ENCODE peak calls at places on chromosome 16, in five cellular contexts. R is A549, V is DND-41, G is fibroblast of lung, K is heart right ventricle. E is an unnamed sample.

GRCh38 chr16:75566889-75567255 is 693 bp downstream of the GABARAPL2 start:
- DNase-seq in R (no peak), V (peak; percentile 34), G (no peak), K (no peak), E (no peak)

GRCh38 chr16:88681084-88681680 is 5.1 kb downstream of the SNAI3 start:
- DNase-seq in R (peak; percentile 62), V (no peak), G (no peak), K (no peak), E (no peak)

GRCh38 chr16:88907768-88908167 is 41.3 kb upstream of the PABPN1L start:
- DNase-seq in R (peak; percentile 43), V (no peak), G (no peak), K (no peak), E (no peak)

GRCh38 chr16:27520982-27521673 is 28.6 kb downstream of the GTF3C1 start:
- DNase-seq in R (no peak), V (no peak), G (peak; percentile 41), K (peak; percentile 88), E (peak; percentile 82)

GRCh38 chr16:79826732-79827514 is 226.4 kb upstream of the MAF start:
- DNase-seq in R (no peak), V (no peak), G (peak; percentile 94), K (no peak), E (no peak)

GRCh38 chr16:78444-79145 is 570 bp downstream of the MPG start:
- DNase-seq in R (no peak), V (peak; percentile 16), G (peak; percentile 59), K (no peak), E (peak; percentile 43)

GRCh38 chr16:56932588-56933265 is 785 bp downstream of the HERPUD1 start:
- DNase-seq in R (peak; percentile 81), V (peak; percentile 32), G (peak; percentile 79), K (peak; percentile 81), E (peak; percentile 82)

GRCh38 chr16:23754594-23755483 is at the start of gene CHP2:
- DNase-seq in R (no peak), V (no peak), G (no peak), K (peak; percentile 11), E (no peak)

GRCh38 chr16:50585331-50585776 is 37.2 kb downstream of the NKD1 start:
- DNase-seq in R (no peak), V (no peak), G (peak; percentile 58), K (peak; percentile 29), E (peak; percentile 74)

GRCh38 chr16:67979955-67980678 is at the start of gene DPEP3:
- DNase-seq in R (no peak), V (no peak), G (no peak), K (no peak), E (no peak)

GRCh38 chr16:87550510-87550961 is 51.8 kb upstream of the JPH3 start:
- DNase-seq in R (peak; percentile 25), V (peak; percentile 58), G (no peak), K (no peak), E (peak; percentile 46)

GRCh38 chr16:528111-529011 is 849 bp downstream of the CAPN15 start:
- DNase-seq in R (peak; percentile 36), V (peak; percentile 36), G (peak; percentile 56), K (peak; percentile 48), E (no peak)

GRCh38 chr16:53781023-53781605 is 77.2 kb downstream of the FTO start:
- DNase-seq in R (peak; percentile 45), V (no peak), G (peak; percentile 54), K (no peak), E (no peak)

GRCh38 chr16:53784312-53784711 is 80.4 kb downstream of the FTO start:
- DNase-seq in R (no peak), V (no peak), G (no peak), K (no peak), E (no peak)

GRCh38 chr16:53743149-53743566 is 39.2 kb downstream of the FTO start:
- DNase-seq in R (peak; percentile 70), V (peak; percentile 37), G (peak; percentile 37), K (no peak), E (no peak)

GRCh38 chr16:77383606-77384187 is 51.1 kb downstream of the ADAMTS18 start:
- DNase-seq in R (no peak), V (no peak), G (no peak), K (no peak), E (no peak)

GRCh38 chr16:86823895-86824671 is 245.7 kb downstream of the FOXL1 start:
- DNase-seq in R (no peak), V (no peak), G (peak; percentile 80), K (no peak), E (no peak)

GRCh38 chr16:21276090-21276489 is 2.0 kb downstream of the CRYM start:
- DNase-seq in R (no peak), V (no peak), G (no peak), K (no peak), E (no peak)

GRCh38 chr16:66298571-66299120 is 67.8 kb upstream of the CDH5 start:
- DNase-seq in R (no peak), V (no peak), G (no peak), K (no peak), E (no peak)

GRCh38 chr16:56912746-56913703 is 18.9 kb upstream of the HERPUD1 start:
- DNase-seq in R (no peak), V (no peak), G (peak; percentile 71), K (no peak), E (no peak)

GRCh38 chr16:1214693-1215092 is 10.4 kb downstream of the TPSG1 start:
- DNase-seq in R (no peak), V (no peak), G (no peak), K (no peak), E (no peak)

GRCh38 chr16:2520784-2521577 is 810 bp downstream of the AMDHD2 start:
- DNase-seq in R (no peak), V (peak; percentile 40), G (no peak), K (peak; percentile 9), E (no peak)

GRCh38 chr16:87045462-87046216 is 271.6 kb downstream of the C16orf95 start:
- DNase-seq in R (no peak), V (no peak), G (no peak), K (no peak), E (no peak)

GRCh38 chr16:48269011-48269410 is 21.7 kb upstream of the ABCC11 start:
- DNase-seq in R (no peak), V (no peak), G (no peak), K (no peak), E (no peak)

GRCh38 chr16:73025111-73025505 is 22.8 kb downstream of the ZFHX3 start:
- DNase-seq in R (no peak), V (no peak), G (peak; percentile 50), K (peak; percentile 55), E (peak; percentile 47)

GRCh38 chr16:15446901-15447300 is 12.5 kb downstream of the BMERB1 start:
- DNase-seq in R (no peak), V (no peak), G (no peak), K (no peak), E (no peak)

GRCh38 chr16:27408602-27409031 is 6.6 kb downstream of the IL21R start:
- DNase-seq in R (no peak), V (no peak), G (no peak), K (no peak), E (no peak)

GRCh38 chr16:25729188-25729587 is 37.4 kb downstream of the HS3ST4 start:
- DNase-seq in R (no peak), V (no peak), G (no peak), K (no peak), E (no peak)

GRCh38 chr16:77736879-77737278 is 14.6 kb downstream of the NUDT7 start:
- DNase-seq in R (no peak), V (no peak), G (no peak), K (no peak), E (no peak)

GRCh38 chr16:81931927-81932326 is 79.3 kb downstream of the SDR42E1 start:
- DNase-seq in R (no peak), V (no peak), G (no peak), K (no peak), E (no peak)

GRCh38 chr16:53945996-53946395 is 242.0 kb downstream of the FTO start:
- DNase-seq in R (peak; percentile 45), V (peak; percentile 58), G (peak; percentile 71), K (no peak), E (no peak)

GRCh38 chr16:25110392-25110947 is 1.1 kb upstream of the LCMT1 start:
- DNase-seq in R (peak; percentile 40), V (peak; percentile 44), G (peak; percentile 9), K (no peak), E (no peak)

GRCh38 chr16:3022697-3023414 is 886 bp downstream of the HCFC1R1 start:
- DNase-seq in R (peak; percentile 86), V (no peak), G (peak; percentile 14), K (peak; percentile 61), E (no peak)

GRCh38 chr16:70553175-70553574 is 29.6 kb downstream of the SF3B3 start:
- DNase-seq in R (no peak), V (no peak), G (peak; percentile 63), K (no peak), E (no peak)

GRCh38 chr16:27869411-27869810 is 194.1 kb downstream of the GSG1L start:
- DNase-seq in R (no peak), V (no peak), G (no peak), K (no peak), E (no peak)

GRCh38 chr16:12349950-12350842 is 373.7 kb downstream of the SNX29 start:
- DNase-seq in R (no peak), V (no peak), G (no peak), K (no peak), E (no peak)

GRCh38 chr16:12354296-12354818 is 377.8 kb downstream of the SNX29 start:
- DNase-seq in R (no peak), V (no peak), G (no peak), K (no peak), E (no peak)

GRCh38 chr16:12347365-12347764 is 370.8 kb downstream of the SNX29 start:
- DNase-seq in R (no peak), V (no peak), G (no peak), K (no peak), E (no peak)

GRCh38 chr16:12348733-12349704 is 372.5 kb downstream of the SNX29 start:
- DNase-seq in R (no peak), V (no peak), G (no peak), K (no peak), E (no peak)

DNA sequence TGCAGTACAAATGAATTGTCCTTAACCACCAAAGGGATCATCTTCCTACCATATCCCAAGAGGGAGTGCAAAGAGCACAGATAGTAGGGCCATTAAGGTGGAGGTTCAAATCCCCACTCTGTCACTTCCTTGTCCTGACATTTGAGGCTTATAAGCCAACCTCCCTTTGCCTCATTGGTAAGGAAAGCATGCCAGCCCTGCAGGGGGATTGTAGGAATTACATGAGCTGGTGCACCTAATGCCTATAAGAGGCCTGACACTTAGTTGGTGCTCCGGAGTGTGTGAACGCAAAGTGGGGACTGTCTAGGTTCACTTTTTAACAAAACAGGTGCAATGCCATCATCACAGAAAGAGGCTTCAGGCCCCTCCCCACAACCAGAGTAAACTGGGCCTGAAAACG is 374.4 kb downstream of the SNX29 start:
- DNase-seq in R (peak; percentile 12), V (no peak), G (no peak), K (no peak), E (no peak)
- TF ChIP-seq CTCF in R (no peak), V (no peak), G (no peak), K (no peak), E (no peak)

GRCh38 chr16:4414187-4414909 is 2.0 kb downstream of the CORO7 start:
- DNase-seq in R (no peak), V (no peak), G (no peak), K (no peak), E (no peak)
- H3K27ac ChIP-seq in R (no peak overlapping the region), V (no peak overlapping the region), G (no peak overlapping the region), K (no peak overlapping the region), E (peak overlapping the region; percentile 84)

GRCh38 chr16:7086842-7087616 is 245.6 kb upstream of the RBFOX1 start:
- DNase-seq in R (peak; percentile 21), V (no peak), G (no peak), K (peak; percentile 6), E (peak; percentile 33)
- TF ChIP-seq CTCF in R (no peak), V (no peak), G (no peak), K (peak; percentile 39), E (peak; percentile 57)

GRCh38 chr16:4886151-4886550 is 38.9 kb downstream of the UBN1 start:
- DNase-seq in R (no peak), V (no peak), G (no peak), K (no peak), E (no peak)
- H3K27ac ChIP-seq in R (no peak overlapping the region), V (no peak overlapping the region), G (no peak overlapping the region), K (no peak overlapping the region), E (no peak overlapping the region)